ENCODE peak calls at places on chromosomes 13 and 19, in five cellular contexts. A is astrocyte of the spinal cord, W is GM06990, T is ovary, C is bronchial epithelial cell. Z is an unnamed sample.
A peak's percentile ranks its signal among the peaks of the same experiment; 100 is the strongest.

GRCh38 chr19:18865973-18866799 is 29.8 kb downstream of the CERS1 start:
- DNase-seq in A (peak; percentile 48), W (peak; percentile 71), T (peak; percentile 79), C (peak; percentile 27), Z (peak; percentile 54)

GRCh38 chr13:43537124-43537523 is 249.6 kb downstream of the ENOX1 start:
- DNase-seq in A (no peak), W (no peak), T (no peak), C (no peak), Z (peak; percentile 84)

GRCh38 chr13:109274188-109274821 is 512.1 kb downstream of the IRS2 start:
- DNase-seq in A (peak; percentile 70), W (no peak), T (no peak), C (peak; percentile 61), Z (peak; percentile 89)

GRCh38 chr19:1566392-1567115 is 1.6 kb downstream of the MEX3D start:
- DNase-seq in A (peak; percentile 88), W (no peak), T (peak; percentile 85), C (peak; percentile 47), Z (peak; percentile 82)

GRCh38 chr13:29892149-29892548 is 41.7 kb upstream of the UBL3 start:
- DNase-seq in A (no peak), W (no peak), T (no peak), C (no peak), Z (no peak)

GRCh38 chr19:19858751-19859150 is 6.9 kb upstream of the ZNF253 start:
- DNase-seq in A (no peak), W (no peak), T (no peak), C (no peak), Z (no peak)

GRCh38 chr13:25169951-25170553 is 2.0 kb downstream of the AMER2 start:
- DNase-seq in A (no peak), W (no peak), T (no peak), C (no peak), Z (no peak)

GRCh38 chr13:30415430-30416030 is 6.8 kb upstream of the UBE2L5 start:
- DNase-seq in A (peak; percentile 8), W (peak; percentile 61), T (no peak), C (no peak), Z (no peak)

GRCh38 chr13:98961204-98962105 is 16.4 kb downstream of the DOCK9 start:
- DNase-seq in A (no peak), W (no peak), T (no peak), C (peak; percentile 47), Z (no peak)

GRCh38 chr19:19304186-19304975 is 15.9 kb downstream of the SUGP1 start:
- DNase-seq in A (peak; percentile 12), W (no peak), T (no peak), C (no peak), Z (peak; percentile 4)

GRCh38 chr13:37403776-37404497 is 194.6 kb downstream of the POSTN start:
- DNase-seq in A (peak; percentile 92), W (no peak), T (no peak), C (no peak), Z (peak; percentile 66)

GRCh38 chr19:48681127-48681470 is 8.3 kb upstream of the NTN5 start:
- DNase-seq in A (peak; percentile 56), W (no peak), T (no peak), C (no peak), Z (peak; percentile 76)

DNA sequence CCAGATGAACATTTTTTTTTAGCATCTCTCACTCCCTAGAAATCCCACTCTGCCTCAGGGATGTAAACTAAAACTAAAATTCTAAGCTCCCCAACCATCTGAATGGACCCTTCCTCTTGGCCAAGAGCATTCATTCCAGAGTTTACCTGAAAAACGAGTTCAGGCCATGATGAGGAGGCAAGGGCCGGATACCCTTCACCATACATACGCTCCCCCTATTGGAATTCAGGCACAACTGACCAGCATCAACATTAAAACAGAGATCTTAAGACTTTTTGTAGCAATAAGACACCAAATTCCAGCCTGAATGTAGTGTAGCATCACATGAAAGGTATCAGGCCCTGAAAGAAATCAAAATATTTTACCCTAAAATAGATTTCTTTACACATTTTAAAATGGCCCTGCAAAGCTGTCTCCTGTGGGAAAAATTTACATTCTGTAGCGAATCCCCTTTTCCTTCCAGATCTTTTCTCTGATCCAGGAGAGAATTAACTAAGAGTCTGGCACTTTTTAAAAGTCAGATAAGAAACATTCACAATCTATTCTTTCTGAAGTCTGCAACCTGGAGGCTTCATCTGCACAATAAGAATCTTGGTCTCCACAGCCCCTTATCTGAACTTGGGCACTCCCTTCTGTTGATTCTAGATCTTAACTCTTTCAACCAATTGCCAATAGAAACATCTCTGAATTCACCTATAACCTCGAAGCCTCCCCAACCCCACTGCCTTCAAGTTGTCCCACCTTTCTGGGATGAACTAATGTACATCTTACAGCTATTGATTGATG is 888.5 kb downstream of the UQCRFS1 start:
- DNase-seq in A (no peak), W (no peak), T (no peak), C (no peak), Z (no peak)
- TF ChIP-seq CTCF in A (no peak), W (peak; percentile 23), T (no peak), C (no peak), Z (peak; percentile 17)

DNA sequence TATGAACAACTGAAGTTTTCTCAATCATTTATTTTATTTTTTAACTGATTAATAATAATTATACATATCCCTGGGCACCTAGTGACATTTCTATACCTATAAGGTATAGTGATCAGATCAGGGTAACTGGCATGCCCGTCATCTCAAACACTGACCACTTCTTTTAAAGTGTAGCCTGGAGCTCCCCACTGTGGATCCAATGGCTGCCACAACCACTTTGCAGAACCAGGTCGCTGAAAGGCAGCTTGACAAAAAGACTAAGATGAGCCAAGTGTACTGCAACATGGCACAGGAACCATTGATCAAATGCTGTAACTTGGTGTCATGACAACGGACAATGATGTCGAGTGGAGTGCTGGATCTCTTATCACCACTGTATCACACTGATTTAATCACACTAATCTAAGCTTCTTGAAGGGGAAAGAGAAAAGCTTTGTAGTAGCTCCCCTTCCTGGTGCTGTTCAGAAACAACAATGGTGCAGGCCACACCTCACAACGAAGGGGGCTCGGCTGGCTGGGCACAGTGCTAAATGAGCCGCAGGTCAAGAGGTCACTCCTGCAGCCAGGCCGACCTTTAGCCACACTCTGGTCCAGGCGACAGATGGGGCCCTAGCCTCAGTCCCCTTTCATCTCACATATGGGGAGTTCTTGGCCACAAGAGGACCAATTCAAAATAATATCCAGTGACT is 2.3 kb upstream of the TNFRSF19 start:
- DNase-seq in A (no peak), W (no peak), T (no peak), C (no peak), Z (no peak)
- TF ChIP-seq CTCF in A (no peak), W (peak; percentile 28), T (no peak), C (no peak), Z (no peak)

GRCh38 chr13:97307882-97308624 is 85.9 kb downstream of the MBNL2 start:
- DNase-seq in A (peak; percentile 74), W (no peak), T (no peak), C (peak; percentile 30), Z (peak; percentile 55)
- TF ChIP-seq CTCF in A (no peak), W (no peak), T (no peak), C (no peak), Z (no peak)

GRCh38 chr13:85896516-85897450 is 97.6 kb upstream of the SLITRK6 start:
- DNase-seq in A (no peak), W (no peak), T (no peak), C (peak; percentile 97), Z (no peak)
- TF ChIP-seq CTCF in A (peak; percentile 17), W (no peak), T (no peak), C (peak; percentile 50), Z (no peak)

DNA sequence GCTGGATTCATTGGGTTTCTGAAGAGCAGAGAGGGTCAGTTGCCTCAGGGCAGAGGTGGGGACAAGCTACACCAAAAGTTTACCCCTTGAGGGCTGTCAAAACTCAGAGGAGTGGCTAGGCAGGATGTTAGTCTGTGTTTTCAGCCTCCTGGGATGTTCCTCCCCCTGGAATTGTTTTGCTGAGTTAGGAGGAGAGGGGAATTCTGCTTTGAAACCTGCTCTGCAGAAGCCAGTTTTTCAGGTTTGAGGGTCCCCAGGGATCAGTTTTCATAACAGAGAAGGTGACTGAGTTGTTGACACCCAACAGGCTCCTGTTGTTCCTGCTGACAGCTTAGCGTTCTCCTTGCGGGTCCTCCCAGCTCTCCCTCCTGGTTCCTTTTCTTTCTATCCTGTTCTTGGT is 121.9 kb upstream of the TMTC4 start:
- DNase-seq in A (no peak), W (no peak), T (no peak), C (no peak), Z (no peak)
- TF ChIP-seq CTCF in A (no peak), W (no peak), T (no peak), C (no peak), Z (no peak)

DNA sequence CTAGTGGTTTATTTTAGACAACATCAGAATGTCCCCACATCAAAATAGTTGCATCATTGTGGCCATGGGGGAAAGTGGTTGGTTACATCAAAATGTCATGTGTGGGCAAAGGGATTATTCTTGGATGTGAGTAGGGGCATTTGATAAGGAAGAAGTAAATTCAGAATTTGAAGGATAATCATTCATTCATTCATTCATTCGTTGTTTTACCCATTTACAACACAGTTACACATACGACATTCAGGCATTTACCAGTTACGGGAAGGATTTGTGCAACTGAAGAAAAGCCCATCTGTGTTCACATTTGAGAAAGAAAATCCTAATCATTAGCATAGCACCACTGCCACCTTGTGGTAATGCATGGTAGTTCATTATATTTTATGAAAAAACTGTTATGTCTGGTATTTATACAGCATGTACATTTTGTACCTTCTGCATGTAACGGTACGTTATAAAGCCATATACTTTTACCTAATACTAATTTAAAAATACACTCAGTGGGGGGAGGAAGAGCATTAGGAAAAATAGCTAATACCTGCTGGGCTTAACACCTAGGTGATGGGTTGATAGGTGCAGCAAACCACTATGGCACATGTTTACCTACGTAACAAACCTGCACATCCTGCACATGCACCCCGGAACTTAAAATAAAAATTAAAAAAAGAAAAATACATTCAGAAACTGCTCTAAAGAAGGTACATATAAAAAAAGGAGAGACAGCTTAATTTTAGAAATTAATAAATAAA is 62.1 kb downstream of the DGKH start:
- DNase-seq in A (peak; percentile 84), W (peak; percentile 34), T (no peak), C (peak; percentile 69), Z (peak; percentile 92)
- TF ChIP-seq CTCF in A (peak; percentile 55), W (peak; percentile 61), T (peak; percentile 86), C (peak; percentile 42), Z (peak; percentile 69)

Z was measured in fibroblast of pulmonary artery.